ENCODE peak calls at places on chromosomes 12 and 14, in six cellular contexts. One of them, this sample, is unnamed.

GRCh38 chr12:108117902-108118301 is 11.2 kb upstream of the WSCD2 start:
- DNase-seq in osteocyte: no peak
- DNase-seq in brain microvascular endothelial cell: no peak
- DNase-seq in stomach: no peak
- DNase-seq in foreskin melanocyte: no peak
- DNase-seq in AG10803: no peak
- DNase-seq in this sample: no peak

GRCh38 chr14:25004389-25004809 is 45.5 kb downstream of the STXBP6 start:
- DNase-seq in osteocyte: no peak
- DNase-seq in brain microvascular endothelial cell: no peak
- DNase-seq in stomach: no peak
- DNase-seq in foreskin melanocyte: no peak
- DNase-seq in AG10803: no peak
- DNase-seq in this sample: no peak

GRCh38 chr12:26119391-26119981 is 5.4 kb downstream of the BHLHE41 start:
- DNase-seq in osteocyte: no peak
- DNase-seq in brain microvascular endothelial cell: peak
- DNase-seq in stomach: no peak
- DNase-seq in foreskin melanocyte: peak
- DNase-seq in AG10803: peak
- DNase-seq in this sample: peak

GRCh38 chr12:66188584-66189475 is at the start of gene IRAK3:
- DNase-seq in osteocyte: peak
- DNase-seq in brain microvascular endothelial cell: no peak
- DNase-seq in stomach: peak
- DNase-seq in foreskin melanocyte: no peak
- DNase-seq in AG10803: peak
- DNase-seq in this sample: no peak

GRCh38 chr12:14975451-14975850 is 2.6 kb downstream of the PDE6H start:
- DNase-seq in osteocyte: no peak
- DNase-seq in brain microvascular endothelial cell: no peak
- DNase-seq in stomach: no peak
- DNase-seq in foreskin melanocyte: no peak
- DNase-seq in AG10803: no peak
- DNase-seq in this sample: no peak

GRCh38 chr12:86774841-86775386 is 518.7 kb upstream of the MGAT4C start:
- DNase-seq in osteocyte: no peak
- DNase-seq in brain microvascular endothelial cell: no peak
- DNase-seq in stomach: no peak
- DNase-seq in foreskin melanocyte: no peak
- DNase-seq in AG10803: no peak
- DNase-seq in this sample: no peak

GRCh38 chr14:44914849-44915248 is 46.9 kb downstream of the KLHL28 start:
- DNase-seq in osteocyte: no peak
- DNase-seq in brain microvascular endothelial cell: no peak
- DNase-seq in stomach: no peak
- DNase-seq in foreskin melanocyte: no peak
- DNase-seq in AG10803: peak
- DNase-seq in this sample: no peak

GRCh38 chr12:68559984-68560822 is 50.5 kb upstream of the RAP1B start:
- DNase-seq in osteocyte: no peak
- DNase-seq in brain microvascular endothelial cell: peak
- DNase-seq in stomach: no peak
- DNase-seq in foreskin melanocyte: no peak
- DNase-seq in AG10803: peak
- DNase-seq in this sample: no peak

GRCh38 chr12:76037130-76038105 is 5.8 kb upstream of the PHLDA1 start:
- DNase-seq in osteocyte: no peak
- DNase-seq in brain microvascular endothelial cell: peak
- DNase-seq in stomach: no peak
- DNase-seq in foreskin melanocyte: peak
- DNase-seq in AG10803: peak
- DNase-seq in this sample: peak

GRCh38 chr12:28034271-28034670 is 61.7 kb upstream of the PTHLH start:
- DNase-seq in osteocyte: no peak
- DNase-seq in brain microvascular endothelial cell: no peak
- DNase-seq in stomach: no peak
- DNase-seq in foreskin melanocyte: no peak
- DNase-seq in AG10803: no peak
- DNase-seq in this sample: no peak

GRCh38 chr12:103589517-103589916 is 2.4 kb downstream of the STAB2 start:
- DNase-seq in osteocyte: no peak
- DNase-seq in brain microvascular endothelial cell: no peak
- DNase-seq in stomach: no peak
- DNase-seq in foreskin melanocyte: no peak
- DNase-seq in AG10803: no peak
- DNase-seq in this sample: no peak

GRCh38 chr12:56346663-56347062 is 8.0 kb downstream of the IL23A start:
- DNase-seq in osteocyte: no peak
- DNase-seq in brain microvascular endothelial cell: no peak
- DNase-seq in stomach: no peak
- DNase-seq in foreskin melanocyte: no peak
- DNase-seq in AG10803: no peak
- DNase-seq in this sample: peak

GRCh38 chr14:37131205-37131604 is 41.2 kb downstream of the SLC25A21 start:
- DNase-seq in osteocyte: no peak
- DNase-seq in brain microvascular endothelial cell: no peak
- DNase-seq in stomach: no peak
- DNase-seq in foreskin melanocyte: peak
- DNase-seq in AG10803: no peak
- DNase-seq in this sample: peak

GRCh38 chr12:132593938-132594358 is 16.4 kb downstream of the LRCOL1 start:
- DNase-seq in osteocyte: peak
- DNase-seq in brain microvascular endothelial cell: peak
- DNase-seq in stomach: peak
- DNase-seq in foreskin melanocyte: peak
- DNase-seq in AG10803: peak
- DNase-seq in this sample: peak

GRCh38 chr12:44019118-44019517 is 183.2 kb downstream of the TMEM117 start:
- DNase-seq in osteocyte: no peak
- DNase-seq in brain microvascular endothelial cell: no peak
- DNase-seq in stomach: no peak
- DNase-seq in foreskin melanocyte: no peak
- DNase-seq in AG10803: no peak
- DNase-seq in this sample: no peak

GRCh38 chr14:55803506-55804197 is 223.6 kb downstream of the KTN1 start:
- DNase-seq in osteocyte: no peak
- DNase-seq in brain microvascular endothelial cell: no peak
- DNase-seq in stomach: no peak
- DNase-seq in foreskin melanocyte: peak
- DNase-seq in AG10803: no peak
- DNase-seq in this sample: peak

GRCh38 chr12:68613209-68613904 is 2.7 kb downstream of the RAP1B start:
- DNase-seq in osteocyte: no peak
- DNase-seq in brain microvascular endothelial cell: no peak
- DNase-seq in stomach: no peak
- DNase-seq in foreskin melanocyte: no peak
- DNase-seq in AG10803: no peak
- DNase-seq in this sample: no peak

GRCh38 chr12:69623970-69624369 is 13.3 kb upstream of the LRRC10 start:
- DNase-seq in osteocyte: no peak
- DNase-seq in brain microvascular endothelial cell: no peak
- DNase-seq in stomach: peak
- DNase-seq in foreskin melanocyte: no peak
- DNase-seq in AG10803: no peak
- DNase-seq in this sample: no peak

GRCh38 chr12:50257226-50258166 is 25.8 kb downstream of the LIMA1 start:
- DNase-seq in osteocyte: no peak
- DNase-seq in brain microvascular endothelial cell: peak
- DNase-seq in stomach: no peak
- DNase-seq in foreskin melanocyte: peak
- DNase-seq in AG10803: peak
- DNase-seq in this sample: peak

GRCh38 chr12:112340983-112341840 is 41.0 kb downstream of the HECTD4 start:
- DNase-seq in osteocyte: no peak
- DNase-seq in brain microvascular endothelial cell: no peak
- DNase-seq in stomach: no peak
- DNase-seq in foreskin melanocyte: no peak
- DNase-seq in AG10803: no peak
- DNase-seq in this sample: no peak

GRCh38 chr14:99945732-99946651 is 119.2 kb upstream of the EVL start:
- DNase-seq in osteocyte: no peak
- DNase-seq in brain microvascular endothelial cell: no peak
- DNase-seq in stomach: no peak
- DNase-seq in foreskin melanocyte: no peak
- DNase-seq in AG10803: no peak
- DNase-seq in this sample: no peak

GRCh38 chr12:78793491-78793890 is 71.1 kb upstream of the SYT1 start:
- DNase-seq in osteocyte: no peak
- DNase-seq in brain microvascular endothelial cell: no peak
- DNase-seq in stomach: no peak
- DNase-seq in foreskin melanocyte: no peak
- DNase-seq in AG10803: peak
- DNase-seq in this sample: no peak

GRCh38 chr12:121089813-121090430 is 42.8 kb upstream of the P2RX7 start:
- DNase-seq in osteocyte: peak
- DNase-seq in brain microvascular endothelial cell: no peak
- DNase-seq in stomach: no peak
- DNase-seq in foreskin melanocyte: no peak
- DNase-seq in AG10803: no peak
- DNase-seq in this sample: no peak

GRCh38 chr12:65941388-65941787 is 117.1 kb downstream of the HMGA2 start:
- DNase-seq in osteocyte: no peak
- DNase-seq in brain microvascular endothelial cell: no peak
- DNase-seq in stomach: no peak
- DNase-seq in foreskin melanocyte: no peak
- DNase-seq in AG10803: peak
- DNase-seq in this sample: no peak

This sample was measured in SK-MEL-5.